ENCODE peak calls at places on chromosomes 11 and 22, in four cellular contexts. B is MM.1S, C is sigmoid colon, P is tibial nerve. S is an unnamed sample. For H3K27me3, the result is how much of the 10 kb centered on the place peaks cover.

GRCh38 chr11:111395081-111395480 is 16.0 kb upstream of the POU2AF1 start:
- DNase-seq in B (no peak), C (no peak), P (no peak), S (no peak)

GRCh38 chr11:831132-831864 is 1.5 kb upstream of the CD151 start:
- DNase-seq in B (no peak), C (no peak), P (no peak), S (no peak)

GRCh38 chr22:35152316-35152715 is 86.4 kb downstream of the ISX start:
- DNase-seq in B (no peak), C (no peak), P (no peak), S (no peak)

GRCh38 chr11:32602657-32603410 is 19.2 kb downstream of the EIF3M start:
- DNase-seq in B (no peak), C (no peak), P (no peak), S (no peak)

GRCh38 chr22:44380716-44381500 is 68.2 kb upstream of the SHISAL1 start:
- DNase-seq in B (no peak), C (peak), P (no peak), S (peak)

GRCh38 chr11:35629914-35630313 is 11.7 kb downstream of the FJX1 start:
- DNase-seq in B (no peak), C (no peak), P (no peak), S (peak)

GRCh38 chr22:23685205-23685784 is 5.5 kb upstream of the RGL4 start:
- DNase-seq in B (no peak), C (no peak), P (no peak), S (no peak)

GRCh38 chr11:120256779-120257178 is 16.8 kb downstream of the POU2F3 start:
- DNase-seq in B (no peak), C (no peak), P (no peak), S (no peak)

GRCh38 chr11:112279901-112280267 is 19.2 kb upstream of the PLET1 start:
- DNase-seq in B (peak), C (peak), P (peak), S (no peak)

GRCh38 chr22:48826546-48826945 is 1001.1 kb downstream of the BRD1 start:
- DNase-seq in B (no peak), C (no peak), P (no peak), S (no peak)

GRCh38 chr11:28144808-28145207 is 36.6 kb downstream of the METTL15 start:
- DNase-seq in B (no peak), C (no peak), P (no peak), S (no peak)

GRCh38 chr11:83909579-83909978 is 623.4 kb upstream of the CCDC90B start:
- DNase-seq in B (no peak), C (no peak), P (no peak), S (no peak)

GRCh38 chr22:19631899-19632670 is 82.2 kb upstream of the SEPTIN5 start:
- DNase-seq in B (no peak), C (peak), P (no peak), S (no peak)

GRCh38 chr22:49367016-49367697 is 460.5 kb downstream of the BRD1 start:
- DNase-seq in B (no peak), C (peak), P (no peak), S (no peak)

GRCh38 chr11:110907629-110908028 is 195.4 kb upstream of the ARHGAP20 start:
- DNase-seq in B (peak), C (no peak), P (no peak), S (peak)

GRCh38 chr22:44764974-44765373 is 12.6 kb downstream of the ARHGAP8 start:
- DNase-seq in B (no peak), C (no peak), P (no peak), S (no peak)

GRCh38 chr11:17611049-17611448 is 64.0 kb downstream of the OTOG start:
- DNase-seq in B (no peak), C (no peak), P (no peak), S (no peak)

GRCh38 chr22:36658900-36659299 is 44.7 kb downstream of the CACNG2 start:
- DNase-seq in B (no peak), C (no peak), P (no peak), S (no peak)

GRCh38 chr11:8728566-8728965 is 46.0 kb downstream of the RPL27A start:
- DNase-seq in B (no peak), C (no peak), P (no peak), S (no peak)

GRCh38 chr11:123052884-123053721 is 8.8 kb downstream of the HSPA8 start:
- DNase-seq in B (no peak), C (no peak), P (no peak), S (no peak)

GRCh38 chr22:18994780-18995711 is 59.0 kb upstream of the PRODH start:
- DNase-seq in B (no peak), C (no peak), P (no peak), S (no peak)

GRCh38 chr11:131537196-131537595 is 166.8 kb downstream of the NTM start:
- DNase-seq in B (peak), C (no peak), P (no peak), S (no peak)

GRCh38 chr22:29268511-29269229 is 602 bp downstream of the EWSR1 start:
- DNase-seq in B (peak), C (peak), P (no peak), S (no peak)

GRCh38 chr11:59625703-59626102 is 10.1 kb upstream of the OSBP start:
- DNase-seq in B (no peak), C (no peak), P (no peak), S (no peak)

GRCh38 chr11:105357146-105357545 is 217.6 kb upstream of the CARD18 start:
- DNase-seq in B (no peak), C (no peak), P (no peak), S (no peak)

GRCh38 chr11:65290448-65291165 is 24.1 kb upstream of the CDC42EP2 start:
- DNase-seq in B (no peak), C (peak), P (peak), S (no peak)

GRCh38 chr11:86938900-86939880 is 16.0 kb downstream of the FZD4 start:
- DNase-seq in B (peak), C (no peak), P (no peak), S (no peak)

GRCh38 chr11:117875397-117876048 is 935 bp downstream of the FXYD6 start:
- DNase-seq in B (no peak), C (peak), P (no peak), S (no peak)

GRCh38 chr22:45612451-45612901 is 59.2 kb upstream of the ATXN10 start:
- DNase-seq in B (no peak), C (peak), P (peak), S (no peak)

GRCh38 chr11:119513806-119514170 is 90.8 kb upstream of the THY1 start:
- DNase-seq in B (no peak), C (no peak), P (no peak), S (no peak)

GRCh38 chr11:21630934-21631478 is 561.9 kb upstream of the ANO5 start:
- DNase-seq in B (no peak), C (no peak), P (no peak), S (no peak)

GRCh38 chr11:110196241-110196754 is 100.1 kb downstream of the RDX start:
- DNase-seq in B (no peak), C (no peak), P (no peak), S (no peak)

GRCh38 chr11:9016916-9017642 is 13.3 kb upstream of the NRIP3 start:
- DNase-seq in B (no peak), C (no peak), P (no peak), S (no peak)

GRCh38 chr11:14029415-14029814 is 66.9 kb downstream of the SPON1 start:
- DNase-seq in B (no peak), C (no peak), P (no peak), S (no peak)
- H3K27ac ChIP-seq in B (no peak), C (peak), P (no peak), S (no peak)

GRCh38 chr11:74695705-74696280 is 35.4 kb downstream of the CHRDL2 start:
- DNase-seq in B (no peak), C (no peak), P (no peak), S (no peak)
- TF ChIP-seq CTCF in B (no peak), C (no peak), P (no peak), S (no peak)

GRCh38 chr22:20661473-20661872 is 112.4 kb upstream of the SERPIND1 start:
- DNase-seq in B (no peak), C (no peak), P (no peak), S (no peak)
- H3K27me3 ChIP-seq in B (under half), C (under half), P (under half), S (under half)

GRCh38 chr11:64122411-64123101 is 43.4 kb downstream of the MACROD1 start:
- DNase-seq in B (no peak), C (no peak), P (no peak), S (no peak)

GRCh38 chr11:64123679-64124078 is 42.2 kb downstream of the MACROD1 start:
- DNase-seq in B (no peak), C (no peak), P (no peak), S (no peak)

GRCh38 chr11:64120951-64121569 is 44.9 kb downstream of the MACROD1 start:
- DNase-seq in B (no peak), C (peak), P (no peak), S (peak)

GRCh38 chr11:64123102-64123434 is 42.8 kb downstream of the MACROD1 start:
- DNase-seq in B (no peak), C (peak), P (no peak), S (no peak)

DNA sequence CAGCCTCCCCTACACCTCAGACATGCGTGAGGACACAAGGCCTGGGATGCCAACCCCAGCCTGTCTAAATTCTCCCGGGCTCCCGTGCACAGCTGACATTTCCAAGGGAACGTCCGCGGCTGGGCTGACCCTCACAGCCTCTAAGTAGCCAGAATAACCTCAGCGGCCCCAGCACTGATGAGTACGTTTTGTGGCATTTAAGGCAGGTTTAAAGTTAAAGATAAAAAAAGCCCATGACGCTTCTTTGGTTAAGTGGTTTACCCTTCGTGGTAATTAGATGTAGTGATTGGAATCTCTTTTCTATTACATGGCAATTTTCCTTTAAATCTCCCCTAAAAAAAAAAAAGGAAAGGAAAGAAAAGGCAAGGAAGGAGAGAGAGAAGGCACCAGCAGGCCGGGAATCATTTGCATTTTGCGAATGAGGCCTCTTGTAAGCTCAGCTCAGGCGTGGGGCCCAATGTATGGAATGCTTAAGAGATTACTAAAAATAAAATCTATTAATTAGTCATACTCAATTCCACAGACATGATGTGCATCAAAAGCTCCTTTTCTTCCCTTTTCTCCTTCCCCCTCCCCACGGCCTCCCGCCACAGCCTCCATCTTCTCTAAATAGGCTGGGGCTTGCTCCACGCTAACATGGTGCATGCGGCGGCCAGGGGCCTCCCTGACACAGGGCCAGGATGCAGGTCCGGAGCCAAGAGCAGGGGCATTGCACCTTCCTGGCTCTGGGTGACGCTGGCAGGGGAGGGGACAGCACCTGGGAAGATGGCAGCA is 44.1 kb downstream of the MACROD1 start:
- DNase-seq in B (no peak), C (no peak), P (no peak), S (no peak)
- H3K27ac ChIP-seq in B (no peak), C (no peak), P (no peak), S (peak)

S was measured in RWPE2.